ENCODE peak calls at places on chromosomes 1 and 21, in five cellular contexts. One of them, this sample, is unnamed.
A peak's percentile ranks its signal among the peaks of the same experiment; 100 is the strongest.

GRCh38 chr1:116942344-116942743 is 32.6 kb downstream of the PTGFRN start:
- DNase-seq in Calu3: no peak
- DNase-seq in T47D: no peak
- DNase-seq in posterior cingulate gyrus: no peak
- DNase-seq in H1: no peak
- DNase-seq in this sample: no peak

GRCh38 chr1:214833357-214833756 is 230.4 kb downstream of the CENPF start:
- DNase-seq in Calu3: no peak
- DNase-seq in posterior cingulate gyrus: no peak
- DNase-seq in H1: no peak
- DNase-seq in T47D: no peak
- DNase-seq in this sample: no peak

GRCh38 chr1:184437306-184437705 is 50.5 kb downstream of the C1orf21 start:
- DNase-seq in T47D: no peak
- DNase-seq in H1: no peak
- DNase-seq in Calu3: peak; percentile 35
- DNase-seq in posterior cingulate gyrus: no peak
- DNase-seq in this sample: no peak

GRCh38 chr1:150213170-150214098 is 22.5 kb downstream of the ANP32E start:
- DNase-seq in Calu3: peak; percentile 91
- DNase-seq in posterior cingulate gyrus: peak; percentile 99
- DNase-seq in T47D: peak; percentile 80
- DNase-seq in H1: peak; percentile 91
- DNase-seq in this sample: peak; percentile 84

GRCh38 chr21:32484706-32485380 is 72.3 kb downstream of the EVA1C start:
- DNase-seq in H1: no peak
- DNase-seq in T47D: no peak
- DNase-seq in Calu3: no peak
- DNase-seq in posterior cingulate gyrus: peak; percentile 95
- DNase-seq in this sample: no peak

GRCh38 chr1:27149714-27150113 is 5.2 kb downstream of the SLC9A1 start:
- DNase-seq in posterior cingulate gyrus: no peak
- DNase-seq in H1: no peak
- DNase-seq in Calu3: no peak
- DNase-seq in T47D: no peak
- DNase-seq in this sample: no peak

GRCh38 chr1:15941044-15941840 is 34.7 kb downstream of the ZBTB17 start:
- DNase-seq in posterior cingulate gyrus: peak; percentile 77
- DNase-seq in Calu3: no peak
- DNase-seq in H1: no peak
- DNase-seq in T47D: no peak
- DNase-seq in this sample: no peak

GRCh38 chr1:160077496-160077895 is 3.8 kb upstream of the KCNJ9 start:
- DNase-seq in Calu3: no peak
- DNase-seq in posterior cingulate gyrus: no peak
- DNase-seq in T47D: no peak
- DNase-seq in H1: no peak
- DNase-seq in this sample: no peak

GRCh38 chr1:36846366-36846765 is 187.9 kb downstream of the GRIK3 start:
- DNase-seq in posterior cingulate gyrus: peak; percentile 79
- DNase-seq in H1: no peak
- DNase-seq in T47D: no peak
- DNase-seq in Calu3: no peak
- DNase-seq in this sample: no peak

GRCh38 chr21:31233711-31234110 is 110.3 kb downstream of the TIAM1 start:
- DNase-seq in T47D: no peak
- DNase-seq in H1: no peak
- DNase-seq in Calu3: no peak
- DNase-seq in posterior cingulate gyrus: no peak
- DNase-seq in this sample: no peak

GRCh38 chr1:50976890-50977574 is 7.0 kb downstream of the CDKN2C start:
- DNase-seq in Calu3: peak; percentile 47
- DNase-seq in posterior cingulate gyrus: peak; percentile 61
- DNase-seq in H1: peak; percentile 53
- DNase-seq in T47D: no peak
- DNase-seq in this sample: peak; percentile 37

GRCh38 chr1:84141177-84142003 is 2.7 kb upstream of the PRKACB start:
- DNase-seq in Calu3: no peak
- DNase-seq in H1: no peak
- DNase-seq in T47D: no peak
- DNase-seq in posterior cingulate gyrus: no peak
- DNase-seq in this sample: no peak

This sample was measured in HuH-7.5.